ENCODE peak calls at places on chromosomes 1 and 21, in eight cellular contexts. A, D, W, L, G, O, S and T are unnamed samples.

GRCh38 chr1:167797005-167797404 is 75.2 kb downstream of the MPZL1 start:
- DNase-seq in A (no peak), L (peak; percentile 67), G (no peak), D (peak; percentile 98), O (no peak), W (no peak), S (peak; percentile 70), T (peak; percentile 72)

GRCh38 chr1:5690878-5691277 is 301.3 kb downstream of the NPHP4 start:
- DNase-seq in O (no peak), W (no peak), L (no peak), G (no peak), D (no peak), S (no peak), A (no peak), T (no peak)

GRCh38 chr1:190849346-190849745 is 371.7 kb upstream of the BRINP3 start:
- DNase-seq in W (no peak), G (no peak), L (no peak), D (no peak), O (no peak), A (no peak), S (no peak), T (no peak)

GRCh38 chr21:36229181-36229580 is 72.6 kb downstream of the DOP1B start:
- DNase-seq in O (no peak), L (no peak), S (no peak), G (no peak), A (no peak), D (no peak), W (no peak), T (no peak)

GRCh38 chr1:168428063-168428731 is 115.6 kb downstream of the XCL2 start:
- DNase-seq in W (no peak), A (no peak), L (peak; percentile 35), G (no peak), O (no peak), D (no peak), S (no peak), T (peak; percentile 52)

GRCh38 chr1:98405581-98406059 is 255.9 kb upstream of the SNX7 start:
- DNase-seq in G (no peak), L (no peak), D (peak; percentile 47), S (no peak), O (no peak), A (no peak), W (no peak), T (no peak)

GRCh38 chr1:47575855-47576757 is 138.3 kb downstream of the FOXD2 start:
- DNase-seq in D (peak; percentile 57), A (no peak), G (no peak), L (no peak), S (peak; percentile 70), W (no peak), O (no peak), T (no peak)

GRCh38 chr21:42633858-42634257 is 19.6 kb upstream of the PDE9A start:
- DNase-seq in S (no peak), L (no peak), O (no peak), W (no peak), G (no peak), A (no peak), D (no peak), T (no peak)

GRCh38 chr21:35046223-35046690 is 2.8 kb downstream of the RUNX1 start:
- DNase-seq in D (no peak), W (no peak), G (no peak), A (no peak), L (no peak), S (no peak), O (no peak), T (no peak)

GRCh38 chr1:168172250-168172915 is 6.4 kb upstream of the TIPRL start:
- DNase-seq in G (no peak), S (no peak), O (no peak), W (no peak), A (no peak), L (no peak), D (no peak), T (no peak)

GRCh38 chr1:228552596-228553176 is 65.5 kb downstream of the RNF187 start:
- DNase-seq in G (no peak), A (no peak), L (no peak), D (no peak), W (no peak), S (no peak), O (no peak), T (no peak)

GRCh38 chr1:161768986-161769672 is 3.0 kb downstream of the ATF6 start:
- DNase-seq in W (no peak), G (no peak), S (no peak), O (no peak), L (no peak), A (no peak), D (no peak), T (no peak)